ENCODE peak calls at places on chromosomes 3 and 15, in eight cellular contexts. E is ovary, C is stomach, M is GM23248, N is SK-N-SH, Q is aorta, B is tibial nerve, T is trophoblast cell. J is an unnamed sample. For H3K36me3, the result is how much of the 10 kb centered on the place peaks cover.

GRCh38 chr3:187777331-187778046 is 32.2 kb upstream of the BCL6 start:
- DNase-seq in N (no peak), E (no peak), T (peak), M (peak), Q (no peak), C (no peak), B (no peak), J (no peak)

GRCh38 chr3:197795200-197795599 is 4.1 kb downstream of the LRCH3 start:
- DNase-seq in M (peak), N (no peak), Q (no peak), T (peak), B (no peak), E (no peak), C (no peak), J (no peak)

GRCh38 chr15:25947336-25948080 is 84.4 kb upstream of the ATP10A start:
- DNase-seq in M (peak), C (no peak), T (peak), N (no peak), B (no peak), Q (no peak), E (no peak), J (no peak)

GRCh38 chr3:104005815-104006214 is 1360.9 kb upstream of the ALCAM start:
- DNase-seq in M (no peak), Q (no peak), T (peak), C (no peak), E (no peak), N (no peak), B (no peak), J (no peak)

GRCh38 chr3:123700791-123701712 is 116.2 kb upstream of the HACD2 start:
- DNase-seq in N (no peak), T (no peak), C (no peak), Q (peak), B (no peak), M (no peak), E (peak), J (no peak)

GRCh38 chr15:77145370-77145769 is 74.5 kb upstream of the TSPAN3 start:
- DNase-seq in B (no peak), Q (no peak), C (no peak), N (no peak), T (no peak), M (no peak), E (no peak), J (no peak)

GRCh38 chr3:191119415-191120295 is 79.4 kb upstream of the OSTN start:
- DNase-seq in M (no peak), C (no peak), N (no peak), B (no peak), E (no peak), T (no peak), Q (no peak), J (no peak)

GRCh38 chr3:72317491-72317890 is 530.8 kb downstream of the SHQ1 start:
- DNase-seq in B (no peak), M (peak), E (no peak), T (no peak), Q (no peak), N (no peak), C (peak), J (no peak)

GRCh38 chr3:115885621-115886020 is 262.3 kb downstream of the GAP43 start:
- DNase-seq in E (no peak), N (no peak), Q (no peak), T (no peak), B (no peak), C (no peak), M (peak), J (no peak)

GRCh38 chr15:89243046-89243690 is 611 bp upstream of the FANCI start:
- DNase-seq in B (no peak), T (no peak), E (peak), M (peak), Q (no peak), N (no peak), C (no peak), J (no peak)

GRCh38 chr3:29926391-29926790 is 645.5 kb downstream of the RBMS3 start:
- DNase-seq in N (no peak), M (no peak), T (no peak), C (no peak), E (no peak), Q (no peak), B (no peak), J (no peak)

GRCh38 chr15:67504061-67504460 is 16.9 kb upstream of the C15orf61 start:
- DNase-seq in M (peak), E (no peak), B (no peak), N (no peak), C (no peak), T (no peak), Q (no peak), J (no peak)

GRCh38 chr3:42704136-42704841 is 1.7 kb upstream of the HHATL start:
- DNase-seq in Q (no peak), T (no peak), E (peak), B (no peak), C (no peak), N (peak), M (no peak), J (no peak)

GRCh38 chr3:138465451-138465850 is 31.0 kb downstream of the ESYT3 start:
- DNase-seq in Q (no peak), M (no peak), B (no peak), T (no peak), N (no peak), E (no peak), C (no peak), J (no peak)

GRCh38 chr3:129820587-129820986 is 72.9 kb downstream of the TMCC1 start:
- DNase-seq in C (no peak), E (no peak), Q (no peak), N (no peak), M (no peak), T (no peak), B (no peak), J (no peak)

GRCh38 chr3:130895690-130896089 is 1.8 kb downstream of the ATP2C1 start:
- DNase-seq in B (no peak), M (no peak), E (no peak), C (no peak), Q (no peak), N (no peak), T (no peak), J (no peak)

GRCh38 chr15:90388462-90389182 is 580 bp downstream of the IQGAP1 start:
- DNase-seq in C (peak), M (peak), N (no peak), Q (peak), T (peak), B (peak), E (peak), J (no peak)

GRCh38 chr3:125128861-125129501 is 73.2 kb upstream of the HEG1 start:
- DNase-seq in E (no peak), T (peak), C (no peak), N (no peak), Q (no peak), B (no peak), M (peak), J (no peak)

DNA sequence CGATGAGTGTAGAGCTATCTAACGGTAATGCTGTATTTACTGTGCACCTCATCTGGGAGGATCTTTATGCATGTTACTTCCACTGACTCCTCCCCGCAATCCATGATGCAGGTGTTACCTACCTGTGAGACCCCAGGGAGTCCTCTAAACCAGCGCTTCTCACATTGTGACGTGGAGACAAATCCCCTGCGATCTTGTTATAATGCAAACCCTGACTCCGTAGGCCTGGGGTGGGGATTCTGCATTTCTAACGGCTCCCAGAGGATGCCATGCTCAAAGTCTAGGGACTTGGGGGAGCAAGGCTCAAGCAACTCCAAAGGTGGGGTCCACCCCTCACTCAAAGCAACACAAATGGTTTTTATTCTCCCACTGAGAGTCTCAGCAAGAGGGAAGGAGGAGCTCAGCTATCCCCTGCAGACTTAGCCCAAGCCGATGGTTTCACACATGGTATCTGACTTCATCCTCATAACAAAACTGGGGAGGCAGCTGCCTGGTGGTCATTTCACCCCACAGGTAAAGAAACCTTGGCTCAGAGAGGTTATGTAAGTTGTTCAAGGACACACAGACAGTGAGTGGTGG is 63.6 kb downstream of the PCSK6 start:
- DNase-seq in T (no peak), B (no peak), Q (no peak), N (no peak), M (no peak), E (no peak), C (no peak), J (no peak)
- H3K36me3 ChIP-seq in T (under half), B (under half), Q (under half), N (under half), M (under half), E (under half), C (under half), J (under half)

DNA sequence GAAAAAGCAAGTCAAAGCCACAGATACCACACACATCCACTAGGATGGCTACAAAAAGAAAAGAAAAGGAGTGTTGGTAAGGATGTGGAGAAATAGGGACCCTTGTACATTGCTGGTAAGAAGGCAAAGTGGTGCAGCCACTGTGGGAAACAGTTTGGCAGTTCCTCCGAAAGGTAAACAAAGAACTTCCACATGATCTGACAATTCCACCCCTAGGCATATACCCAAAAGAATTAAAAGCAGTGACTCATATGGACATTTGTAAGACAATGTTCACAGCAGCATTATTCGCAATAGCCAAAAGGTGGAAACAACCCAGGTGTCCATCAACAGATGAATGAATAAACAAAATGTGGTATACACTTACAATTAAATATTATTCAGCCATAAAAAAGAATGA is 22.2 kb upstream of the GMPPB start:
- DNase-seq in M (peak), N (no peak), B (no peak), E (no peak), C (no peak), Q (no peak), T (no peak), J (no peak)
- H3K36me3 ChIP-seq in M (under half), N (under half), B (under half), E (under half), C (under half), Q (under half), T (under half), J (under half)

DNA sequence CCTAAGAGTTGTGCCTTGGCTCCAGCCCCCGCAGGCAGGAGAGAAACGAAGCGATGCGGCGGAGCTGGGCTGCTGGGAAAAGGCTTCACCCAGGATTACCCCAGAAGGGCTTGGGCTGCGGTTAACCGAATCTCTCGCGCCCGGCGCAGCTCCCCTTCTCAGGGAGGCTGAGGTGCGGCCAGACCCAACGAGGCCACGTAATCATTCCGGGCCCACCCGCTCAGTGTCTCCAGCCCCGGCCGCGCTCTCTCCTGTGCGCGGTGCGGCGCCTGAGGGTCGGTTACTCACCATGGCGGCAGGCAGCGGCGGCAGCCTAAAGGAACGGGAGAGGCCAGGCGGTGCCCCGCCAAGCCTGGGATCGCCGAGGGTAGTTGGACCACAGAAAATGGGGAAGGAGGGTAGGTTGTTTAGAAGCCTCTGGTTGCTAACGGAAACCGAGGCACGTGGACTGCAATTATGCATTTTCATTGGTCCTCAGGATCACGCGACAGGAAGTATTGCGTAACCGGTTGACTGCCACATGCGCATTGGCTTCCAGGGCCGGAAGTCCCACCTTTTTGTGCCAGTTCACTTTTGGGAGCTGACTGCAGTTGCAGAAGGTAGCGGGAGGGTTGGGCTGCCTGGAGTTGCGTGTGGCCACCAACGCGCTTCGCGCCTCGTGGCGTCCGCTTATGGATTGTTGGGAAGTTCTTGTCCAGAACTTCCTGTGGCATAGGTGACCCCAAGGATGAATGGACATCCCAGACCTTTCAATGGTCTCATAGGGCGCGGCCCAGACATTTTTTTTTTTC is at the start of gene LZTFL1:
- DNase-seq in C (peak), Q (peak), N (peak), T (peak), B (peak), M (peak), E (peak), J (peak)
- H3K36me3 ChIP-seq in C (under half), Q (under half), N (under half), T (under half), B (under half), M (under half), E (under half), J (under half)

GRCh38 chr3:47495111-47495510 is 18.4 kb downstream of the ELP6 start:
- DNase-seq in B (no peak), E (no peak), Q (no peak), T (no peak), N (no peak), C (no peak), M (no peak), J (no peak)

GRCh38 chr3:47495886-47496285 is 17.6 kb downstream of the ELP6 start:
- DNase-seq in M (no peak), Q (no peak), E (no peak), N (no peak), T (no peak), B (no peak), C (no peak), J (no peak)

GRCh38 chr3:47487265-47487664 is 11.5 kb upstream of the SCAP start:
- DNase-seq in C (no peak), M (no peak), Q (no peak), B (no peak), T (no peak), N (no peak), E (no peak), J (no peak)

GRCh38 chr3:47491777-47492176 is 16.0 kb upstream of the SCAP start:
- DNase-seq in T (no peak), C (no peak), M (no peak), N (no peak), Q (no peak), B (no peak), E (no peak), J (no peak)

DNA sequence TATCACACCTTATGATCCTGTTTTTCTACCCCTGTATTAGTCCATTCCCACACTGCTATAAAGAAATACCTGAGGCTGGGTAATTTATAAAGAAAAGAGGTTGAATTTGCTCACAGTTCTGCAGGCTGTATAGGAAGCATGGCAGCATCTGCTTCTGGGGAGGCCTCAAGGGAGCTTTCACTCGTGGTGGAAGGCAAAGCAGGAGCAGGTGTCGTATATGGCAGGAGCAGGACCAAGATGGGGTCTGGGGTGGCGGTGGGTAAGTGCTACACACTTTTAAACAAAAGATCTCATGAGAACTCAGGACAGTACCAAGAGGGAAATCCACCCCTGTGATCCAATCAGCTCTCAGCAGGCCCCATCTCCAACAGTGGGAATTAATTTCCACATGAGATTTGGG is 15.4 kb upstream of the SCAP start:
- DNase-seq in E (no peak), N (no peak), T (no peak), Q (no peak), C (no peak), M (no peak), B (no peak), J (no peak)
- H3K36me3 ChIP-seq in E (under half), N (under half), T (under half), Q (under half), C (under half), M (under half), B (under half), J (under half)

GRCh38 chr3:41174703-41174964 is 24.7 kb upstream of the CTNNB1 start:
- DNase-seq in B (no peak), E (no peak), T (no peak), M (no peak), N (no peak), Q (no peak), C (no peak), J (no peak)
- H3K36me3 ChIP-seq in B (under half), E (under half), T (under half), M (under half), N (under half), Q (under half), C (under half), J (under half)

DNA sequence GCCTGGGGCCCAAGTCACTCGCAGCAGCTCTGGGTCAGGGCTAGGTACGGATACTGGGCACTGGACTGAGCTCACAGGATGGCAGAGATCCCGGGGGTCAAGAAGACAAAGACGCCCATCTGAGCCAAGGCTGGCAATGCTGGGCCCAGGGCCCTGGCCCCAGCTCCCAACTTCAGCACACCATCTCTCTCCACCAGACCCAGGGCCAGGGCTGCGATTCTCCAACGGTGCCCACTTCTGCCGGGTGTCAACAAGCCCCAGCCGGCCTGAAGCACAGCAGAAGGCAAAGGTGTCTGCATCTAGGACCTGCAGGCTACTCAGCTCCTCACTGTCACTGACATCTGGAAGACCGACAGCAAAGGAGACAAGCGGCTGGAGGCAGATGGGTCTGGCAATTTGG is 8.6 kb downstream of the WDR73 start:
- DNase-seq in Q (peak), N (no peak), C (no peak), M (no peak), E (no peak), B (no peak), T (no peak), J (no peak)
- H3K36me3 ChIP-seq in Q (under half), N (half or more), C (half or more), M (half or more), E (under half), B (under half), T (half or more), J (under half)

J was measured in Panc1.